ENCODE peak calls at places on chromosomes 6 and 20, in nine cellular contexts. D is cardiac fibroblast, F is choroid plexus epithelial cell, B is PC-9, P is upper lobe of left lung, N is fibroblast of pulmonary artery, W is esophagus squamous epithelium, L is left lung, S is brain microvascular endothelial cell. I is an unnamed sample.

GRCh38 chr6:108168501-108168979 is 2.7 kb downstream of the NR2E1 start:
- DNase-seq in N (peak; percentile 22), W (no peak), L (no peak), F (peak; percentile 39), S (no peak), P (peak; percentile 28), D (peak; percentile 27), B (no peak), I (no peak)

GRCh38 chr6:26404534-26404933 is 2.5 kb downstream of the BTN3A1 start:
- DNase-seq in B (no peak), W (no peak), D (no peak), N (no peak), L (no peak), P (no peak), S (no peak), F (no peak), I (no peak)

GRCh38 chr20:38260378-38261053 is at the start of gene KIAA1755:
- DNase-seq in W (no peak), B (peak; percentile 22), D (no peak), P (no peak), S (no peak), N (no peak), F (peak; percentile 41), L (no peak), I (no peak)

GRCh38 chr20:33673115-33673410 is 1.2 kb downstream of the NECAB3 start:
- DNase-seq in F (no peak), N (no peak), L (no peak), W (no peak), B (no peak), P (no peak), S (no peak), D (no peak), I (no peak)

GRCh38 chr20:38111366-38112232 is 53.5 kb downstream of the TGM2 start:
- DNase-seq in B (no peak), F (no peak), P (no peak), D (no peak), W (no peak), S (no peak), L (no peak), N (no peak), I (no peak)

GRCh38 chr6:117561128-117561527 is 41.2 kb downstream of the GOPC start:
- DNase-seq in F (peak; percentile 22), P (no peak), D (no peak), L (no peak), B (no peak), W (no peak), S (peak; percentile 51), N (no peak), I (no peak)

GRCh38 chr6:52361347-52361944 is 505 bp upstream of the PAQR8 start:
- DNase-seq in B (no peak), D (no peak), L (no peak), F (peak; percentile 30), N (no peak), S (no peak), P (peak; percentile 35), W (no peak), I (peak; percentile 32)

GRCh38 chr6:27604986-27605385 is 132.1 kb upstream of the ZNF184 start:
- DNase-seq in N (no peak), L (no peak), S (peak; percentile 38), F (peak; percentile 21), W (no peak), D (no peak), B (no peak), P (no peak), I (no peak)

GRCh38 chr6:14817068-14817467 is 428.8 kb upstream of the JARID2 start:
- DNase-seq in F (no peak), B (no peak), L (no peak), P (no peak), W (no peak), S (no peak), N (no peak), D (no peak), I (no peak)

GRCh38 chr20:18164356-18164755 is 26.7 kb downstream of the KAT14 start:
- DNase-seq in P (no peak), W (no peak), B (peak; percentile 55), L (no peak), N (no peak), S (peak; percentile 1), D (no peak), F (peak; percentile 5), I (peak; percentile 88)

GRCh38 chr6:72619883-72620696 is 1.8 kb upstream of the KCNQ5 start:
- DNase-seq in L (peak; percentile 52), D (peak; percentile 39), W (no peak), F (peak; percentile 14), P (peak; percentile 34), B (no peak), N (peak; percentile 35), S (peak; percentile 11), I (no peak)

GRCh38 chr6:10610289-10610688 is 84.1 kb downstream of the C6orf52 start:
- DNase-seq in N (no peak), D (no peak), F (peak; percentile 16), L (no peak), S (no peak), B (no peak), W (no peak), P (no peak), I (no peak)

GRCh38 chr6:34284563-34285545 is 36.0 kb upstream of the SMIM29 start:
- DNase-seq in B (no peak), W (no peak), P (peak; percentile 70), D (peak; percentile 90), L (peak; percentile 83), F (peak; percentile 99), S (peak; percentile 61), N (peak; percentile 79), I (no peak)

GRCh38 chr6:33632603-33633039 is 11.5 kb downstream of the ITPR3 start:
- DNase-seq in F (peak; percentile 55), P (no peak), W (no peak), S (peak; percentile 12), B (no peak), D (peak; percentile 50), N (peak; percentile 48), L (no peak), I (peak; percentile 66)

GRCh38 chr20:40694246-40694645 is 5.2 kb upstream of the MAFB start:
- DNase-seq in W (no peak), D (no peak), B (no peak), P (no peak), N (no peak), L (no peak), S (no peak), F (no peak), I (no peak)

GRCh38 chr6:79635179-79635578 is 4.0 kb downstream of the SH3BGRL2 start:
- DNase-seq in N (peak; percentile 43), W (no peak), D (no peak), B (peak; percentile 42), S (no peak), P (no peak), L (no peak), F (peak; percentile 25), I (peak; percentile 80)

GRCh38 chr6:129672345-129672691 is 37.7 kb downstream of the ARHGAP18 start:
- DNase-seq in F (no peak), P (no peak), N (peak; percentile 39), S (no peak), W (no peak), L (no peak), D (peak; percentile 44), B (no peak), I (no peak)

GRCh38 chr6:129673758-129674157 is 36.2 kb downstream of the ARHGAP18 start:
- DNase-seq in P (no peak), B (peak; percentile 39), S (no peak), D (no peak), N (no peak), F (no peak), L (no peak), W (no peak), I (no peak)

GRCh38 chr6:129670634-129671033 is 39.3 kb downstream of the ARHGAP18 start:
- DNase-seq in L (no peak), S (no peak), N (no peak), D (no peak), B (no peak), W (no peak), P (no peak), F (no peak), I (no peak)

GRCh38 chr6:129672883-129673631 is 36.9 kb downstream of the ARHGAP18 start:
- DNase-seq in P (no peak), D (peak; percentile 73), F (peak; percentile 88), S (peak; percentile 70), B (peak; percentile 85), W (no peak), L (no peak), N (peak; percentile 82), I (peak; percentile 69)

DNA sequence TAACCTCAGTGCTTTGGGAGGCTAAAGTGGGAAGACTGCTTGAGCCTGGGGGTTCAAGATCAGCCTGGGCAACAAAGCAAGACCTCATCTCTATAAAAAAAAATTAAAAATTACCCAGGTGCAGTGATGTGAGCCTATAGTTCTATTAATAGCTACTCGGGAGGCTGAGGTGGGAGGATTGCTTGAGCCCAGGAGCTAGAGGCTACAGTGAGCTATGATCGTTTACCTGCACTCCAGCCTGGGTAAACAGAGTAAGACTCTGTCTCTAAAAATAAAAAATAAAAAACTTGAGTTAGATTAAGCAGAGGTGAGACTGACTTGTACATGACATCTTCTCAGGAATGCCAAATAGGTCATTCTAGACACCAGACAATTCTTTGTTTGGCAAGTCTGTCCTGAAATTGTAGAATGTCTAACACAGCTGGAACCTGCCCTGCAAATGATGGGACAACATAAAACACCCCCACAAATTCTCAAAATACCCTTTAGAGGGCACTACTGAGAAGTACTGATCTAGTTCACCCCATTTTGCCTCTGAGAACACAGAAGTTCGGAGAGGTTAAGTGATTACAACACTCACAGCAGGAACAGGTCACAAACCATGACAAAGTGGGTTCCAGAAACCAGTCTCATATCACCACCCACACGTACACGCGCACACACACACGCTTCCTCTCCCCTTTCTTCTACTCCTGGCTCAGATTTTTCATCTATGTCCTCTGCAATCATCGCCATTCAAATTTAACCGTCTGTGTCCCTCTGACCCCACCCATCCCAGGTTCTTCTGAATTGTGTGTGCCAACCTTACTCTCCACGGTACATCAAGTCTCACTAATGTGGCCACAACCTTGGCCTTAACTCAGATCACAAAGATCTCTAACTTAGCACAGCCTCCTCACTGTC is 38.3 kb downstream of the ARHGAP18 start:
- DNase-seq in N (no peak), S (no peak), F (peak; percentile 35), D (no peak), B (no peak), W (no peak), L (peak; percentile 59), P (peak; percentile 70), I (no peak)
- TF ChIP-seq CTCF in N (no peak), S (peak; percentile 16), F (peak; percentile 35), D (no peak), B (no peak), W (peak; percentile 23), L (no peak), P (no peak), I (no peak)

GRCh38 chr6:100462990-100463684 is 1.6 kb downstream of the SIM1 start:
- DNase-seq in S (no peak), P (no peak), F (no peak), W (no peak), L (no peak), B (no peak), D (no peak), N (no peak), I (no peak)
- H3K4me3 ChIP-seq in S (no peak overlapping the region), P (no peak overlapping the region), F (no peak overlapping the region), W (no peak overlapping the region), L (no peak overlapping the region), B (no peak overlapping the region), D (no peak overlapping the region), N (no peak overlapping the region), I (no peak overlapping the region)

GRCh38 chr6:136793348-136793747 is 1.1 kb upstream of the MAP3K5 start:
- DNase-seq in D (no peak), P (no peak), L (no peak), B (no peak), W (no peak), F (no peak), S (no peak), N (no peak), I (no peak)
- TF ChIP-seq CTCF in D (no peak), P (no peak), L (no peak), B (no peak), W (no peak), F (no peak), S (no peak), N (no peak), I (no peak)

GRCh38 chr6:105797313-105797970 is 288.7 kb upstream of the PRDM1 start:
- DNase-seq in S (no peak), B (no peak), F (no peak), N (no peak), P (no peak), W (no peak), D (no peak), L (no peak), I (peak; percentile 62)
- H3K4me3 ChIP-seq in S (no peak overlapping the region), B (no peak overlapping the region), F (no peak overlapping the region), N (no peak overlapping the region), P (no peak overlapping the region), W (no peak overlapping the region), D (no peak overlapping the region), L (no peak overlapping the region), I (no peak overlapping the region)